ENCODE peak calls at places on chromosome 14, in four cellular contexts. B, U, I and G are unnamed samples.

GRCh38 chr14:90809530-90810312 is 6.5 kb downstream of the TTC7B start:
- DNase-seq in I (no peak), U (no peak), B (no peak), G (no peak)

GRCh38 chr14:92470215-92470614 is 43.4 kb upstream of the RIN3 start:
- DNase-seq in B (no peak), I (no peak), U (no peak), G (no peak)

GRCh38 chr14:69312608-69313007 is 52.6 kb downstream of the GALNT16 start:
- DNase-seq in I (no peak), B (no peak), U (no peak), G (no peak)

GRCh38 chr14:36619131-36619530 is 36.7 kb upstream of the NKX2-8 start:
- DNase-seq in B (no peak), U (no peak), I (no peak), G (no peak)

GRCh38 chr14:102688290-102688689 is 89.0 kb upstream of the TRAF3 start:
- DNase-seq in I (no peak), B (no peak), U (no peak), G (no peak)

GRCh38 chr14:23544511-23545447 is 6.8 kb downstream of the ZFHX2 start:
- DNase-seq in B (no peak), U (peak; percentile 81), I (no peak), G (no peak)

GRCh38 chr14:105201928-105202513 is 20.9 kb upstream of the NUDT14 start:
- DNase-seq in I (peak; percentile 8), U (no peak), B (no peak), G (no peak)

GRCh38 chr14:82710257-82710841 is 1176.7 kb upstream of the SEL1L start:
- DNase-seq in U (peak; percentile 86), I (peak; percentile 8), B (peak; percentile 26), G (peak; percentile 49)

GRCh38 chr14:58904771-58905170 is 267.0 kb downstream of the DACT1 start:
- DNase-seq in I (no peak), B (no peak), U (no peak), G (no peak)

GRCh38 chr14:76636602-76637001 is 124.7 kb upstream of the VASH1 start:
- DNase-seq in U (no peak), B (no peak), I (no peak), G (no peak)

GRCh38 chr14:105473677-105474477 is 744 bp upstream of the CRIP2 start:
- DNase-seq in U (peak; percentile 96), B (peak; percentile 77), I (no peak), G (peak; percentile 88)

GRCh38 chr14:61335876-61336275 is 14.5 kb downstream of the PRKCH start:
- DNase-seq in B (no peak), U (no peak), I (no peak), G (no peak)

GRCh38 chr14:80996049-80996901 is 40.9 kb downstream of the TSHR start:
- DNase-seq in U (no peak), B (peak; percentile 66), I (no peak), G (peak; percentile 67)

GRCh38 chr14:76782115-76782884 is 21.0 kb downstream of the VASH1 start:
- DNase-seq in U (peak; percentile 22), I (no peak), B (no peak), G (no peak)

GRCh38 chr14:21825147-21825743 is 151.6 kb upstream of the OR4E1 start:
- DNase-seq in B (peak; percentile 68), U (no peak), I (no peak), G (peak; percentile 59)

GRCh38 chr14:32078030-32078793 is 1.1 kb downstream of the ARHGAP5 start:
- DNase-seq in U (no peak), I (no peak), B (peak; percentile 70), G (peak; percentile 10)

GRCh38 chr14:62914873-62915272 is 130.4 kb downstream of the KCNH5 start:
- DNase-seq in B (no peak), U (no peak), I (no peak), G (no peak)

GRCh38 chr14:75734848-75735247 is 73.8 kb downstream of the TTLL5 start:
- DNase-seq in U (no peak), I (no peak), B (no peak), G (no peak)

GRCh38 chr14:64726585-64726890 is 22.3 kb downstream of the PLEKHG3 start:
- DNase-seq in B (no peak), U (no peak), I (no peak), G (no peak)

GRCh38 chr14:30550335-30550734 is 8.6 kb upstream of the G2E3 start:
- DNase-seq in I (no peak), B (no peak), U (no peak), G (no peak)

GRCh38 chr14:66496188-66496807 is 10.1 kb downstream of the CCDC196 start:
- DNase-seq in U (no peak), B (no peak), I (no peak), G (no peak)

GRCh38 chr14:29652586-29652985 is 275.1 kb downstream of the PRKD1 start:
- DNase-seq in B (no peak), U (no peak), I (no peak), G (no peak)

GRCh38 chr14:22297376-22297775 is 291.6 kb downstream of the DAD1 start:
- DNase-seq in I (no peak), B (no peak), U (no peak), G (no peak)

GRCh38 chr14:61277784-61278183 is 3.4 kb downstream of the TMEM30B start:
- DNase-seq in I (no peak), B (no peak), U (no peak), G (no peak)

GRCh38 chr14:95252219-95252618 is 67.5 kb downstream of the CLMN start:
- DNase-seq in U (no peak), I (no peak), B (no peak), G (no peak)

GRCh38 chr14:71658261-71658860 is 273.9 kb upstream of the RGS6 start:
- DNase-seq in B (no peak), U (no peak), I (no peak), G (no peak)

GRCh38 chr14:69441948-69442347 is 42.6 kb upstream of the PLEKHD1 start:
- DNase-seq in B (no peak), I (peak; percentile 58), U (no peak), G (no peak)

GRCh38 chr14:49962616-49963015 is 69.7 kb downstream of the ARF6 start:
- DNase-seq in U (no peak), I (no peak), B (no peak), G (no peak)

GRCh38 chr14:32576088-32576795 is 247.1 kb downstream of the AKAP6 start:
- DNase-seq in B (peak; percentile 73), U (no peak), I (no peak), G (peak; percentile 62)

GRCh38 chr14:23559010-23559920 is 3.2 kb downstream of the THTPA start:
- DNase-seq in I (no peak), B (peak; percentile 72), U (peak; percentile 92), G (peak; percentile 62)

GRCh38 chr14:58820032-58820431 is 182.3 kb downstream of the DACT1 start:
- DNase-seq in B (no peak), U (no peak), I (no peak), G (no peak)

GRCh38 chr14:103802353-103802752 is 45.0 kb downstream of the PPP1R13B start:
- DNase-seq in B (no peak), I (no peak), U (no peak), G (no peak)

DNA sequence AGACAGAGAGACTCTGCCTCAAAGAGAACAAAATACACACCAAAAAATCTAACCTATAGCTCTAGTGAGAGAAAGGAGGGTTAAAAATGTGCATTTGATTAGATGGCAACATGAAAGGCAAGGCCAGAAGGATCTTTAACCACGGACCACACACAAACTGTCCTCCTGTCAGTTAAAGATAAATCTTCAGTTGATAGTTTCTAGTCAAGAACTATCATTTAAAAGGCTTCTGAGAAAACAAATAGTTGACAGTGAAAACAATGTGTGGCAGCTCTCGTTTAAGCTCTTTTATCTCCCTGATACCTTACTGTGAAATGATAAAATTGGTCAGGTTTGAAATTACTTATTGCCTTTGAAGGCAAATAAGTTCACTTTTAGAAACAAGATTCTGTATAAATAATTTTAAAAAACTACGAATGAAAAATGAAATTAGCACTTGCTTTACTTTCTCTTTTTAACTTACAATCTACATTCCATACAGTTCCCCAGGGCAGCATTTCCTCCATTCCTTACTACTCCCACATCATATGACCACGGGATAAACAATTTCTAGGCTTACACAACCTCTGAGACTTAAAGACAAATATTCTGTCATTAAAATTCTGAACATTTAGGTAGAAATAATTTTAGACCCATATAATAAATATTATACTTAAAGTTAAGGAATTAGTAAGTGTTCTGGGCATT is 71.4 kb upstream of the GNPNAT1 start:
- DNase-seq in U (no peak), B (no peak), I (no peak), G (no peak)
- TF ChIP-seq SUZ12 in U (no peak), B (no peak), I (no peak), G (no peak)

GRCh38 chr14:52011557-52011956 is 22.2 kb downstream of the RTRAF start:
- DNase-seq in I (no peak), B (no peak), U (no peak), G (no peak)

GRCh38 chr14:52012635-52013034 is 23.3 kb downstream of the RTRAF start:
- DNase-seq in U (no peak), B (no peak), I (no peak), G (no peak)

GRCh38 chr14:52013984-52014600 is 24.7 kb downstream of the RTRAF start:
- DNase-seq in U (peak; percentile 74), I (no peak), B (no peak), G (peak; percentile 44)

GRCh38 chr14:52015411-52016030 is 26.2 kb downstream of the RTRAF start:
- DNase-seq in B (peak; percentile 8), I (no peak), U (peak; percentile 61), G (peak; percentile 23)

GRCh38 chr14:52014601-52015267 is 25.4 kb downstream of the RTRAF start:
- DNase-seq in U (no peak), B (no peak), I (no peak), G (no peak)
- TF ChIP-seq SP1 in U (no peak), B (no peak), I (no peak), G (no peak)

DNA sequence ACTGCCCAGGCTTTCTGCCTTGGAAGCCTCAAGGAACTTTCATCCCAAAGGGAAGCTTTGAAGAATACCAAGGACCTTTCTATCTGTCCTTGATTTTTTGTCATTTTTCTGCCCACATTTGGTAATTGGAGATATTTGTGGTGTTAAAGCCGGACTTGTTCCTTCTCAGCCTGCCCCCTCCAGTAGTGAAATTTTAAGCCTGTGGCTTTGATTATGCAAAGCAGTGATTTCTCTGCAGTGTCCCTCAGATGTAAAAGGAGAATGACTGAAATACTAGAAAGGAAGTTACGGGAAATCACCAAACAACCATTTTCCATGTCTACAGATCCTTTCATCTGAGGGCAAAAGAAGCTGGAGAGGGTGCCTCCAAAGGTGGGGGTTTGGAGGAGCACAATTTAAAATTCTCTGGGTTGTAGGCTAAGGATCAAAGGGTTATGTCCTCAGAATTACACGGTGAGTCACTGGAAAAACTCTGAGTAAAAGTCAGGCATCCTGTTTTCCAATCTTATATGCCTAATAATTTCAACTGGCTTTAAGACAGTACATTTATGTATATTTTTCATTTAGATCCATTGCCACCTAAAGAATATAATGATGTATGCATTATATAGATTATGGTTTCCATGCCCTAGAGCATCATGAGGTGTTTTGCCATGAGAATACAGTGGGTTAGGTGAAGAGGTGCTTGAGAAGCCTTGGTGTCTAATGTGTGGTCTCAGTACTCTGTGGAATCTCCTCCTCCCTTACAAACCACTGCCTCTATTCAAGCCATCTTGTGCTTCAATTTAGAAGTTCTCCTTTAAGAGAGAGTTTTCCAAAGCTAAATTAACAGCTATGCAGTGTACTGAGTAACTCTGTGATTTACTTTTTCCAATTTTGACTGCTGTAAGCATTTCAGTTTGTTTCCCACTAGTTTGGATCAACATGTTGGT is 362.1 kb downstream of the RAD51B start:
- DNase-seq in I (peak; percentile 48), U (no peak), B (peak; percentile 68), G (no peak)
- TF ChIP-seq SUZ12 in I (no peak), U (no peak), B (no peak), G (no peak)

GRCh38 chr14:55399912-55400311 is 11.7 kb downstream of the ATG14 start:
- DNase-seq in I (no peak), U (no peak), B (no peak), G (no peak)

GRCh38 chr14:55398679-55399078 is 13.0 kb downstream of the ATG14 start:
- DNase-seq in U (no peak), I (no peak), B (no peak), G (no peak)

GRCh38 chr14:55404170-55404569 is 7.5 kb downstream of the ATG14 start:
- DNase-seq in U (no peak), I (no peak), B (no peak), G (no peak)

GRCh38 chr14:55399183-55399582 is 12.4 kb downstream of the ATG14 start:
- DNase-seq in I (no peak), B (no peak), U (no peak), G (no peak)
- TF ChIP-seq SP1 in I (no peak), B (no peak), U (no peak), G (no peak)